ENCODE peak calls at places on chromosome 7, in nine cellular contexts. One of them, this sample, is unnamed.

GRCh38 chr7:131652194-131652593 is 95.8 kb upstream of the PODXL start:
- DNase-seq in adrenal gland: no peak
- DNase-seq in ovary: no peak
- DNase-seq in IMR-90: no peak
- DNase-seq in GM12878: no peak
- DNase-seq in HepG2: no peak
- DNase-seq in heart left ventricle: no peak
- DNase-seq in NB4: no peak
- DNase-seq in uterus: no peak
- DNase-seq in this sample: no peak

GRCh38 chr7:158613481-158613880 is 25.9 kb upstream of the PTPRN2 start:
- DNase-seq in adrenal gland: no peak
- DNase-seq in heart left ventricle: no peak
- DNase-seq in ovary: no peak
- DNase-seq in uterus: no peak
- DNase-seq in NB4: peak; percentile 31
- DNase-seq in GM12878: peak; percentile 79
- DNase-seq in HepG2: no peak
- DNase-seq in IMR-90: no peak
- DNase-seq in this sample: no peak

GRCh38 chr7:157409149-157409752 is 72.4 kb downstream of the DNAJB6 start:
- DNase-seq in IMR-90: no peak
- DNase-seq in HepG2: no peak
- DNase-seq in uterus: no peak
- DNase-seq in adrenal gland: no peak
- DNase-seq in heart left ventricle: no peak
- DNase-seq in GM12878: no peak
- DNase-seq in NB4: no peak
- DNase-seq in ovary: no peak
- DNase-seq in this sample: no peak

GRCh38 chr7:92135100-92135429 is 788 bp upstream of the CYP51A1 start:
- DNase-seq in GM12878: no peak
- DNase-seq in IMR-90: no peak
- DNase-seq in HepG2: peak; percentile 40
- DNase-seq in uterus: no peak
- DNase-seq in ovary: no peak
- DNase-seq in adrenal gland: peak; percentile 36
- DNase-seq in heart left ventricle: no peak
- DNase-seq in NB4: no peak
- DNase-seq in this sample: no peak

GRCh38 chr7:121323515-121323914 is 5.3 kb upstream of the WNT16 start:
- DNase-seq in uterus: no peak
- DNase-seq in HepG2: no peak
- DNase-seq in adrenal gland: no peak
- DNase-seq in ovary: no peak
- DNase-seq in heart left ventricle: no peak
- DNase-seq in NB4: no peak
- DNase-seq in GM12878: no peak
- DNase-seq in IMR-90: no peak
- DNase-seq in this sample: no peak

GRCh38 chr7:50595538-50596102 is 30.4 kb upstream of the DDC start:
- DNase-seq in adrenal gland: peak; percentile 64
- DNase-seq in uterus: peak; percentile 54
- DNase-seq in HepG2: peak; percentile 35
- DNase-seq in NB4: peak; percentile 33
- DNase-seq in ovary: peak; percentile 63
- DNase-seq in IMR-90: peak; percentile 34
- DNase-seq in heart left ventricle: no peak
- DNase-seq in GM12878: no peak
- DNase-seq in this sample: no peak

GRCh38 chr7:155972651-155973349 is 160.5 kb upstream of the SHH start:
- DNase-seq in ovary: no peak
- DNase-seq in uterus: no peak
- DNase-seq in heart left ventricle: no peak
- DNase-seq in IMR-90: no peak
- DNase-seq in HepG2: no peak
- DNase-seq in NB4: no peak
- DNase-seq in GM12878: no peak
- DNase-seq in adrenal gland: no peak
- DNase-seq in this sample: no peak

GRCh38 chr7:16739863-16740622 is 13.5 kb upstream of the TSPAN13 start:
- DNase-seq in GM12878: no peak
- DNase-seq in ovary: peak; percentile 32
- DNase-seq in uterus: peak; percentile 64
- DNase-seq in IMR-90: peak; percentile 98
- DNase-seq in NB4: peak; percentile 73
- DNase-seq in heart left ventricle: peak; percentile 47
- DNase-seq in adrenal gland: peak; percentile 89
- DNase-seq in HepG2: no peak
- DNase-seq in this sample: no peak

GRCh38 chr7:2248984-2249694 is 7.1 kb downstream of the NUDT1 start:
- DNase-seq in NB4: peak; percentile 95
- DNase-seq in HepG2: no peak
- DNase-seq in uterus: peak; percentile 66
- DNase-seq in IMR-90: peak; percentile 97
- DNase-seq in GM12878: peak; percentile 48
- DNase-seq in adrenal gland: peak; percentile 55
- DNase-seq in ovary: peak; percentile 72
- DNase-seq in heart left ventricle: peak; percentile 70
- DNase-seq in this sample: peak; percentile 61

GRCh38 chr7:155297517-155298287 is at the start of gene INSIG1:
- DNase-seq in ovary: peak; percentile 97
- DNase-seq in uterus: peak; percentile 93
- DNase-seq in heart left ventricle: peak; percentile 92
- DNase-seq in GM12878: peak; percentile 62
- DNase-seq in NB4: peak; percentile 96
- DNase-seq in IMR-90: peak; percentile 92
- DNase-seq in adrenal gland: peak; percentile 95
- DNase-seq in HepG2: no peak
- DNase-seq in this sample: peak; percentile 85

GRCh38 chr7:41977165-41977651 is 259.8 kb downstream of the GLI3 start:
- DNase-seq in IMR-90: peak; percentile 75
- DNase-seq in GM12878: no peak
- DNase-seq in heart left ventricle: peak; percentile 45
- DNase-seq in NB4: peak; percentile 70
- DNase-seq in HepG2: peak; percentile 21
- DNase-seq in adrenal gland: peak; percentile 34
- DNase-seq in uterus: no peak
- DNase-seq in ovary: no peak
- DNase-seq in this sample: no peak

DNA sequence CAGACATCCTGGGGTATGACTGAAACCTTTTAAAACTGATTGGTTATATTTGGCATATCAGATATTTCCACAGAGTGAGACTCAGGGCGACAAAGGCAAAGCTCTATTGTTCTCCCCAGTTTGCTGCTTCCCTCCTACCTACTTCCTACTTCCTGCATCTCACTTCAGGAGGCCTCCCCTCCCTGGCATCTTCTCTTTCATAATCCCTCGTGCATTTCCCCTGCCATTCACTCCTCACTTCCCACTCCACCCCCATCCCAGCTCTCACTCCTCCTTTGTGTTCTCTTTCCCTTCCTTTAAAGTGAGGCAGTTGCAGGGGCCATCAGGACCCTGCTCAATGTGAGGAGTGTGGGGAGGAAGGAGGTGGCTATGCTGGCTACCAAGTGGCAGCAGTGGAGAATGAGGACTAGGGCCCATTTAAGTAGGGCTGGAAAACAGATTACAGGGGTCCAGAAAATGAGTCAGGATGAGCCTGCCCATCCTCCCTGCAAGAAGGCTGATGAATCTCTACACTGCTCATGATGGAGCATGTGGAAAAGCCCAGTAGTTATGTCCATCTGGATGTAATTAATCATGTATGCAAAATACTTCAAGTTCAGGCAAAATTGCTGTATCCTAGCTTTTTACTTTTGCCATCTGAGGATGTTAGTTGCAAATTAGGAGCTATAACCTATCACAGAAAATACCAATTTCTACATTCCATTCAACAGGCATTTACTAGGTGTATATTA is 311.8 kb upstream of the IMMP2L start:
- DNase-seq in HepG2: no peak
- DNase-seq in adrenal gland: no peak
- DNase-seq in GM12878: no peak
- DNase-seq in uterus: no peak
- DNase-seq in ovary: no peak
- DNase-seq in NB4: no peak
- DNase-seq in IMR-90: peak; percentile 42
- DNase-seq in heart left ventricle: no peak
- DNase-seq in this sample: no peak
- TF ChIP-seq POLR2A in HepG2: no peak
- TF ChIP-seq POLR2A in adrenal gland: no peak
- TF ChIP-seq POLR2A in GM12878: no peak
- TF ChIP-seq POLR2A in uterus: no peak
- TF ChIP-seq POLR2A in ovary: no peak
- TF ChIP-seq POLR2A in NB4: no peak
- TF ChIP-seq POLR2A in IMR-90: no peak
- TF ChIP-seq POLR2A in heart left ventricle: no peak
- TF ChIP-seq POLR2A in this sample: no peak

GRCh38 chr7:95993420-95993819 is 221.1 kb downstream of the DYNC1I1 start:
- DNase-seq in IMR-90: no peak
- DNase-seq in GM12878: no peak
- DNase-seq in adrenal gland: no peak
- DNase-seq in heart left ventricle: no peak
- DNase-seq in ovary: no peak
- DNase-seq in HepG2: no peak
- DNase-seq in uterus: no peak
- DNase-seq in NB4: no peak
- DNase-seq in this sample: no peak
- TF ChIP-seq CTCF in IMR-90: no peak
- TF ChIP-seq CTCF in GM12878: no peak
- TF ChIP-seq CTCF in adrenal gland: no peak
- TF ChIP-seq CTCF in heart left ventricle: no peak
- TF ChIP-seq CTCF in ovary: no peak
- TF ChIP-seq CTCF in HepG2: no peak
- TF ChIP-seq CTCF in uterus: no peak
- TF ChIP-seq CTCF in NB4: no peak
- TF ChIP-seq CTCF in this sample: no peak

GRCh38 chr7:36366005-36366583 is 23.6 kb upstream of the ANLN start:
- DNase-seq in GM12878: no peak
- DNase-seq in heart left ventricle: no peak
- DNase-seq in ovary: no peak
- DNase-seq in HepG2: no peak
- DNase-seq in adrenal gland: no peak
- DNase-seq in uterus: no peak
- DNase-seq in IMR-90: no peak
- DNase-seq in NB4: no peak
- DNase-seq in this sample: no peak

GRCh38 chr7:36370046-36370445 is 19.6 kb upstream of the ANLN start:
- DNase-seq in adrenal gland: no peak
- DNase-seq in IMR-90: no peak
- DNase-seq in heart left ventricle: no peak
- DNase-seq in ovary: no peak
- DNase-seq in HepG2: no peak
- DNase-seq in uterus: no peak
- DNase-seq in NB4: no peak
- DNase-seq in GM12878: no peak
- DNase-seq in this sample: no peak

GRCh38 chr7:36368496-36368895 is 21.2 kb upstream of the ANLN start:
- DNase-seq in adrenal gland: no peak
- DNase-seq in NB4: no peak
- DNase-seq in HepG2: no peak
- DNase-seq in IMR-90: no peak
- DNase-seq in uterus: no peak
- DNase-seq in heart left ventricle: no peak
- DNase-seq in GM12878: no peak
- DNase-seq in ovary: no peak
- DNase-seq in this sample: no peak

GRCh38 chr7:36367561-36367889 is 22.1 kb upstream of the ANLN start:
- DNase-seq in uterus: no peak
- DNase-seq in heart left ventricle: no peak
- DNase-seq in ovary: peak; percentile 47
- DNase-seq in IMR-90: no peak
- DNase-seq in NB4: no peak
- DNase-seq in GM12878: no peak
- DNase-seq in adrenal gland: no peak
- DNase-seq in HepG2: no peak
- DNase-seq in this sample: no peak

DNA sequence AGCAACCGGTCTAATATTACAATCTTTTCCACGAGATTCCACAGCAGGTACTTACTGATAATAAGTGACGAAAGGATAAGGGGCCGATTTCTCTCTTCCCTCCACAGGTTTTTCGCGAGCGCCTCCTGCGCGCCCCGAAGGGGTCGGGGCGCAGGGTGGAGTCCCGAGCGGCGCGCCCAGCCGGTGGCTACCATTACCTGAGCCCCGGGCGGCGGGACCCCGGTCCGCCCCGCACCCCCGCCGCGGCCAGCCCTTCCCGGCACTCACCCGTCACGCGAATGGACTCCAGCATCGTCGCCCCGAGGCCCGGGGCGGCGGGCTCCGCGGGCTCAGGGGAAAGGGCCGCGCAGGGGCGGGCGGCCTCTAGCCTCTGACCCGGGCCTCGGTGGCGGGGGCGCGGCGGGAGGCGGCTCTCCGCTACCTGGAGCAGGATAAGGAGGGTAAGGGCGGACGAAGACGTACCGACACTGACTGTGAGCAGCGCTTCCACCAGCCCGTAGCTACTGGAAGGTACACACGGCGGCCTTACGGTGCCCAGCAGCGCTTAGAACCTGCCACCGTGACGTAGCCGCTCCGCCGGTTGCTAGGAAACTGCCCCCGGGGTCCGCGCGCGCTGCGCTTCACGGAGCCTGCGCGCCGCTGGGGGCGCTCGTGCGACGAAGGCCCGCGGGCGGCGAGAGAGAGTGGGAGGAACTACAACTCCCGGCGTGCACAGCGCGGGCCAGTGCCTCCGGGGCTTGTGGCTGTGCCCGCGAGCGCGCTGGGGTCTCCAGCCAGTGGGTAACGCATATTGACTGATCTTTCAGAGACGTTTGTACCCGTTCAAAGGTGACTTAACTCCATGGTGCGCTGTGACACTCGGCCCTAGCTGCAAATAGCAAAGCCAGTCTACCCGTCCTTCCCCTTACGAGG is 22.8 kb upstream of the ANLN start:
- DNase-seq in IMR-90: peak; percentile 69
- DNase-seq in adrenal gland: peak; percentile 92
- DNase-seq in ovary: peak; percentile 94
- DNase-seq in heart left ventricle: peak; percentile 85
- DNase-seq in NB4: peak; percentile 95
- DNase-seq in uterus: peak; percentile 86
- DNase-seq in GM12878: peak; percentile 50
- DNase-seq in HepG2: peak; percentile 80
- DNase-seq in this sample: peak; percentile 72
- TF ChIP-seq POLR2A in IMR-90: no peak
- TF ChIP-seq POLR2A in adrenal gland: peak; percentile 80
- TF ChIP-seq POLR2A in ovary: peak; percentile 69
- TF ChIP-seq POLR2A in heart left ventricle: peak; percentile 54
- TF ChIP-seq POLR2A in NB4: no peak
- TF ChIP-seq POLR2A in uterus: peak; percentile 48
- TF ChIP-seq POLR2A in GM12878: no peak
- TF ChIP-seq POLR2A in HepG2: peak; percentile 82
- TF ChIP-seq POLR2A in this sample: no peak

DNA sequence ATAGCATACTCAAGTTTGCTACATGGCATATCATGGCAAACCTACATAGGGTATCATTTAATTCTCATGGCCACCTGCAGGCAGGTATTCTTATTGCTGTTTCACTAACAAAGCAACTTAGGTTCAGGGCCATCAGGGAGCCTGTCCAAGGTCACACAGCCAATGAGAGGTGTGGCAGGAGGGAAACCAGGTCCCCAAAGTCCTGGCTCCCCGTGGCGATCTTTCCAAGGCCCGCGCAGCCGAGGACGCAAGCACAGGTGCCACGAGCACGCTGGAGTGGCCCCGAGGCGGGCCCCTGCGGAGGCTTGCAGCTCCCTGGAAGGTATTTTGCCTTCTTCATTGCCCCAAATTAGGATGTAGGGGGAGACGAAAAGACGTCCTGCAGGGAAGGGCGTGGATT is 20.8 kb downstream of the PRKAG2 start:
- DNase-seq in ovary: no peak
- DNase-seq in GM12878: no peak
- DNase-seq in heart left ventricle: no peak
- DNase-seq in IMR-90: no peak
- DNase-seq in NB4: no peak
- DNase-seq in uterus: no peak
- DNase-seq in adrenal gland: no peak
- DNase-seq in HepG2: peak; percentile 22
- DNase-seq in this sample: no peak
- TF ChIP-seq CTCF in ovary: no peak
- TF ChIP-seq CTCF in GM12878: no peak
- TF ChIP-seq CTCF in heart left ventricle: no peak
- TF ChIP-seq CTCF in IMR-90: no peak
- TF ChIP-seq CTCF in NB4: no peak
- TF ChIP-seq CTCF in uterus: no peak
- TF ChIP-seq CTCF in adrenal gland: no peak
- TF ChIP-seq CTCF in HepG2: no peak
- TF ChIP-seq CTCF in this sample: no peak

This sample was measured in lower leg skin.